ENCODE peak calls at places on chromosomes 16 and 17, in eight cellular contexts. One of them, this sample, is unnamed.

GRCh38 chr17:74480290-74480689 is 13.9 kb downstream of the CD300A start:
- DNase-seq in PC-9: no peak
- DNase-seq in NCI-H1417: no peak
- DNase-seq in astrocyte of the spinal cord: no peak
- DNase-seq in dorsolateral prefrontal cortex: no peak
- DNase-seq in memory B cell: no peak
- DNase-seq in activated CD4-positive, alpha-beta T cell treated with anti-CD3 and anti-CD28 coated beads for 24 hours: no peak
- DNase-seq in activated CD8-positive, alpha-beta memory T cell treated with anti-CD3 and anti-CD28 coated beads for 1 hour: no peak
- DNase-seq in this sample: no peak

GRCh38 chr17:30477758-30478115 is 529 bp downstream of the GOSR1 start:
- DNase-seq in PC-9: no peak
- DNase-seq in NCI-H1417: no peak
- DNase-seq in astrocyte of the spinal cord: no peak
- DNase-seq in dorsolateral prefrontal cortex: no peak
- DNase-seq in memory B cell: no peak
- DNase-seq in activated CD4-positive, alpha-beta T cell treated with anti-CD3 and anti-CD28 coated beads for 24 hours: no peak
- DNase-seq in activated CD8-positive, alpha-beta memory T cell treated with anti-CD3 and anti-CD28 coated beads for 1 hour: no peak
- DNase-seq in this sample: peak; percentile 32

GRCh38 chr17:74332763-74333220 is 6.8 kb downstream of the KIF19 start:
- DNase-seq in PC-9: no peak
- DNase-seq in NCI-H1417: peak; percentile 95
- DNase-seq in astrocyte of the spinal cord: no peak
- DNase-seq in dorsolateral prefrontal cortex: no peak
- DNase-seq in memory B cell: no peak
- DNase-seq in activated CD4-positive, alpha-beta T cell treated with anti-CD3 and anti-CD28 coated beads for 24 hours: no peak
- DNase-seq in activated CD8-positive, alpha-beta memory T cell treated with anti-CD3 and anti-CD28 coated beads for 1 hour: no peak
- DNase-seq in this sample: no peak

GRCh38 chr16:71610936-71611871 is 14.8 kb upstream of the MARVELD3 start:
- DNase-seq in PC-9: no peak
- DNase-seq in NCI-H1417: peak; percentile 68
- DNase-seq in astrocyte of the spinal cord: peak; percentile 47
- DNase-seq in dorsolateral prefrontal cortex: peak; percentile 68
- DNase-seq in memory B cell: peak; percentile 93
- DNase-seq in activated CD4-positive, alpha-beta T cell treated with anti-CD3 and anti-CD28 coated beads for 24 hours: peak; percentile 74
- DNase-seq in activated CD8-positive, alpha-beta memory T cell treated with anti-CD3 and anti-CD28 coated beads for 1 hour: peak; percentile 70
- DNase-seq in this sample: no peak

GRCh38 chr17:47120521-47121095 is 68.5 kb downstream of the CDC27 start:
- DNase-seq in PC-9: no peak
- DNase-seq in NCI-H1417: no peak
- DNase-seq in astrocyte of the spinal cord: peak; percentile 40
- DNase-seq in dorsolateral prefrontal cortex: no peak
- DNase-seq in memory B cell: no peak
- DNase-seq in activated CD4-positive, alpha-beta T cell treated with anti-CD3 and anti-CD28 coated beads for 24 hours: no peak
- DNase-seq in activated CD8-positive, alpha-beta memory T cell treated with anti-CD3 and anti-CD28 coated beads for 1 hour: no peak
- DNase-seq in this sample: peak; percentile 28

GRCh38 chr17:62950067-62950466 is 16.0 kb upstream of the TANC2 start:
- DNase-seq in PC-9: peak; percentile 81
- DNase-seq in NCI-H1417: no peak
- DNase-seq in astrocyte of the spinal cord: peak; percentile 53
- DNase-seq in dorsolateral prefrontal cortex: no peak
- DNase-seq in memory B cell: no peak
- DNase-seq in activated CD4-positive, alpha-beta T cell treated with anti-CD3 and anti-CD28 coated beads for 24 hours: no peak
- DNase-seq in activated CD8-positive, alpha-beta memory T cell treated with anti-CD3 and anti-CD28 coated beads for 1 hour: no peak
- DNase-seq in this sample: peak; percentile 80

GRCh38 chr17:38628441-38628840 is 22.7 kb upstream of the SRCIN1 start:
- DNase-seq in PC-9: peak; percentile 51
- DNase-seq in NCI-H1417: peak; percentile 41
- DNase-seq in astrocyte of the spinal cord: no peak
- DNase-seq in dorsolateral prefrontal cortex: no peak
- DNase-seq in memory B cell: no peak
- DNase-seq in activated CD4-positive, alpha-beta T cell treated with anti-CD3 and anti-CD28 coated beads for 24 hours: no peak
- DNase-seq in activated CD8-positive, alpha-beta memory T cell treated with anti-CD3 and anti-CD28 coated beads for 1 hour: no peak
- DNase-seq in this sample: peak; percentile 63

GRCh38 chr17:47803201-47803600 is 18.4 kb downstream of the OSBPL7 start:
- DNase-seq in PC-9: no peak
- DNase-seq in NCI-H1417: no peak
- DNase-seq in astrocyte of the spinal cord: no peak
- DNase-seq in dorsolateral prefrontal cortex: no peak
- DNase-seq in memory B cell: no peak
- DNase-seq in activated CD4-positive, alpha-beta T cell treated with anti-CD3 and anti-CD28 coated beads for 24 hours: no peak
- DNase-seq in activated CD8-positive, alpha-beta memory T cell treated with anti-CD3 and anti-CD28 coated beads for 1 hour: no peak
- DNase-seq in this sample: no peak

GRCh38 chr17:16880121-16880842 is 91.6 kb downstream of the TNFRSF13B start:
- DNase-seq in PC-9: no peak
- DNase-seq in NCI-H1417: no peak
- DNase-seq in astrocyte of the spinal cord: no peak
- DNase-seq in dorsolateral prefrontal cortex: no peak
- DNase-seq in memory B cell: no peak
- DNase-seq in activated CD4-positive, alpha-beta T cell treated with anti-CD3 and anti-CD28 coated beads for 24 hours: no peak
- DNase-seq in activated CD8-positive, alpha-beta memory T cell treated with anti-CD3 and anti-CD28 coated beads for 1 hour: no peak
- DNase-seq in this sample: no peak

GRCh38 chr16:82092711-82093110 is 57.7 kb downstream of the HSD17B2 start:
- DNase-seq in PC-9: no peak
- DNase-seq in NCI-H1417: no peak
- DNase-seq in astrocyte of the spinal cord: no peak
- DNase-seq in dorsolateral prefrontal cortex: no peak
- DNase-seq in memory B cell: no peak
- DNase-seq in activated CD4-positive, alpha-beta T cell treated with anti-CD3 and anti-CD28 coated beads for 24 hours: no peak
- DNase-seq in activated CD8-positive, alpha-beta memory T cell treated with anti-CD3 and anti-CD28 coated beads for 1 hour: no peak
- DNase-seq in this sample: peak; percentile 27

GRCh38 chr17:16438173-16438556 is 22.8 kb downstream of the TRPV2 start:
- DNase-seq in PC-9: no peak
- DNase-seq in NCI-H1417: no peak
- DNase-seq in astrocyte of the spinal cord: no peak
- DNase-seq in dorsolateral prefrontal cortex: no peak
- DNase-seq in memory B cell: no peak
- DNase-seq in activated CD4-positive, alpha-beta T cell treated with anti-CD3 and anti-CD28 coated beads for 24 hours: no peak
- DNase-seq in activated CD8-positive, alpha-beta memory T cell treated with anti-CD3 and anti-CD28 coated beads for 1 hour: no peak
- DNase-seq in this sample: no peak

GRCh38 chr16:86338403-86339115 is 171.8 kb upstream of the FOXF1 start:
- DNase-seq in PC-9: no peak
- DNase-seq in NCI-H1417: no peak
- DNase-seq in astrocyte of the spinal cord: no peak
- DNase-seq in dorsolateral prefrontal cortex: no peak
- DNase-seq in memory B cell: no peak
- DNase-seq in activated CD4-positive, alpha-beta T cell treated with anti-CD3 and anti-CD28 coated beads for 24 hours: no peak
- DNase-seq in activated CD8-positive, alpha-beta memory T cell treated with anti-CD3 and anti-CD28 coated beads for 1 hour: no peak
- DNase-seq in this sample: no peak

GRCh38 chr17:1977583-1978395 is 47.3 kb downstream of the RTN4RL1 start:
- DNase-seq in PC-9: no peak
- DNase-seq in NCI-H1417: peak; percentile 72
- DNase-seq in astrocyte of the spinal cord: no peak
- DNase-seq in dorsolateral prefrontal cortex: peak; percentile 60
- DNase-seq in memory B cell: no peak
- DNase-seq in activated CD4-positive, alpha-beta T cell treated with anti-CD3 and anti-CD28 coated beads for 24 hours: no peak
- DNase-seq in activated CD8-positive, alpha-beta memory T cell treated with anti-CD3 and anti-CD28 coated beads for 1 hour: no peak
- DNase-seq in this sample: no peak

This sample was measured in A172.